ENCODE peak calls at places on chromosomes 11 and 22, in eight cellular contexts. D is amniotic stem cell; T is NCI-H446; C is left ventricle myocardium inferior; B is anterior cingulate cortex; K is stimulated activated CD4-positive, alpha-beta T cell treated with anti-CD3 and anti-CD28 coated beads, Interleukin-2, amount 100 ng/mL, for 24 hours; E is effector memory CD4-positive, alpha-beta T cell; W is naive thymus-derived CD8-positive, alpha-beta T cell. P is an unnamed sample.

GRCh38 chr11:96366024-96366423 is 23.0 kb upstream of the MAML2 start:
- DNase-seq in D (no peak), T (no peak), C (no peak), B (no peak), K (no peak), E (no peak), W (no peak), P (no peak)

GRCh38 chr11:64559351-64560138 is 31.5 kb upstream of the SLC22A12 start:
- DNase-seq in D (no peak), T (no peak), C (no peak), B (no peak), K (no peak), E (no peak), W (no peak), P (no peak)

GRCh38 chr22:47618611-47619010 is 856.2 kb downstream of the TBC1D22A start:
- DNase-seq in D (no peak), T (no peak), C (no peak), B (no peak), K (no peak), E (no peak), W (no peak), P (no peak)

GRCh38 chr11:67167086-67167485 is 48.0 kb downstream of the KDM2A start:
- DNase-seq in D (no peak), T (no peak), C (no peak), B (no peak), K (no peak), E (no peak), W (no peak), P (no peak)

GRCh38 chr11:111796696-111797095 is 30.5 kb upstream of the PPP2R1B start:
- DNase-seq in D (no peak), T (peak), C (no peak), B (no peak), K (no peak), E (no peak), W (no peak), P (no peak)

GRCh38 chr11:125020342-125020741 is 42.8 kb upstream of the SLC37A2 start:
- DNase-seq in D (no peak), T (no peak), C (no peak), B (no peak), K (no peak), E (no peak), W (no peak), P (no peak)

GRCh38 chr11:125192194-125192593 is 27.6 kb downstream of the PKNOX2 start:
- DNase-seq in D (no peak), T (no peak), C (no peak), B (no peak), K (no peak), E (no peak), W (no peak), P (no peak)

GRCh38 chr11:85736121-85736520 is 50.1 kb upstream of the CCDC89 start:
- DNase-seq in D (no peak), T (no peak), C (no peak), B (no peak), K (no peak), E (no peak), W (no peak), P (no peak)

GRCh38 chr11:134466909-134467567 is 55.0 kb upstream of the B3GAT1 start:
- DNase-seq in D (no peak), T (no peak), C (no peak), B (no peak), K (no peak), E (no peak), W (no peak), P (no peak)

GRCh38 chr11:134370526-134371435 is 39.0 kb downstream of the GLB1L2 start:
- DNase-seq in D (no peak), T (no peak), C (no peak), B (no peak), K (no peak), E (no peak), W (no peak), P (no peak)

GRCh38 chr11:6925636-6926207 is 504 bp upstream of the ZNF215 start:
- DNase-seq in D (no peak), T (no peak), C (no peak), B (no peak), K (no peak), E (no peak), W (no peak), P (no peak)

GRCh38 chr11:50412832-50413231 is 380.2 kb downstream of the OR4C45 start:
- DNase-seq in D (no peak), T (no peak), C (no peak), B (no peak), K (no peak), E (no peak), W (no peak), P (no peak)

GRCh38 chr11:14499178-14499559 is 442 bp downstream of the COPB1 start:
- DNase-seq in D (no peak), T (peak), C (peak), B (no peak), K (peak), E (peak), W (no peak), P (peak)

GRCh38 chr22:44634426-44635321 is 67.3 kb upstream of the PRR5 start:
- DNase-seq in D (no peak), T (no peak), C (no peak), B (no peak), K (no peak), E (no peak), W (no peak), P (no peak)

GRCh38 chr11:64564947-64565889 is 25.8 kb upstream of the SLC22A12 start:
- DNase-seq in D (no peak), T (no peak), C (no peak), B (no peak), K (no peak), E (no peak), W (no peak), P (no peak)

GRCh38 chr11:21511835-21512440 is 680.9 kb upstream of the ANO5 start:
- DNase-seq in D (no peak), T (peak), C (peak), B (peak), K (peak), E (no peak), W (no peak), P (peak)

GRCh38 chr22:39991164-39991860 is 3.4 kb upstream of the FAM83F start:
- DNase-seq in D (no peak), T (no peak), C (no peak), B (no peak), K (no peak), E (no peak), W (no peak), P (no peak)

GRCh38 chr11:82986491-82986890 is 85.0 kb downstream of the DDIAS start:
- DNase-seq in D (no peak), T (no peak), C (no peak), B (no peak), K (no peak), E (no peak), W (no peak), P (no peak)

GRCh38 chr11:70788247-70789022 is 390.1 kb downstream of the CTTN start:
- DNase-seq in D (peak), T (no peak), C (no peak), B (no peak), K (no peak), E (no peak), W (no peak), P (no peak)

GRCh38 chr11:64762916-64763803 is 3.4 kb upstream of the PYGM start:
- DNase-seq in D (no peak), T (no peak), C (no peak), B (no peak), K (no peak), E (no peak), W (no peak), P (peak)

GRCh38 chr11:108618529-108618928 is 25.0 kb upstream of the EXPH5 start:
- DNase-seq in D (no peak), T (no peak), C (no peak), B (no peak), K (no peak), E (no peak), W (no peak), P (no peak)

GRCh38 chr11:129766858-129767604 is 48.6 kb upstream of the TMEM45B start:
- DNase-seq in D (no peak), T (peak), C (no peak), B (no peak), K (peak), E (no peak), W (peak), P (no peak)

GRCh38 chr11:26326793-26327400 is 5.0 kb upstream of the ANO3 start:
- DNase-seq in D (no peak), T (no peak), C (no peak), B (no peak), K (no peak), E (no peak), W (no peak), P (no peak)

GRCh38 chr11:120339394-120339890 is 3.2 kb downstream of the ARHGEF12 start:
- DNase-seq in D (no peak), T (no peak), C (no peak), B (no peak), K (no peak), E (no peak), W (no peak), P (peak)

GRCh38 chr11:85137597-85137996 is 489.5 kb downstream of the DLG2 start:
- DNase-seq in D (no peak), T (no peak), C (no peak), B (no peak), K (no peak), E (no peak), W (no peak), P (no peak)

GRCh38 chr11:69328231-69328630 is 34.3 kb downstream of the MYEOV start:
- DNase-seq in D (no peak), T (no peak), C (no peak), B (no peak), K (no peak), E (no peak), W (peak), P (no peak)

GRCh38 chr11:200224-201003 is 6.8 kb downstream of the BET1L start:
- DNase-seq in D (no peak), T (no peak), C (no peak), B (no peak), K (no peak), E (no peak), W (peak), P (no peak)

GRCh38 chr11:112086422-112087191 is at the start of the genes SDHD and TIMM8B:
- DNase-seq in D (peak), T (peak), C (peak), B (peak), K (peak), E (peak), W (peak), P (peak)

GRCh38 chr11:63537293-63538101 is 889 bp downstream of the PLAAT4 start:
- DNase-seq in D (no peak), T (peak), C (peak), B (peak), K (peak), E (no peak), W (peak), P (peak)

GRCh38 chr11:71381781-71382505 is 66.2 kb downstream of the DHCR7 start:
- DNase-seq in D (no peak), T (no peak), C (no peak), B (no peak), K (no peak), E (no peak), W (no peak), P (no peak)

GRCh38 chr11:87265132-87265531 is 227.4 kb downstream of the TMEM135 start:
- DNase-seq in D (no peak), T (no peak), C (no peak), B (no peak), K (no peak), E (no peak), W (no peak), P (no peak)

GRCh38 chr11:107711861-107712260 is at the start of gene SLN:
- DNase-seq in D (no peak), T (no peak), C (no peak), B (no peak), K (no peak), E (no peak), W (no peak), P (no peak)

GRCh38 chr11:30453705-30454104 is 130.8 kb downstream of the ARL14EP start:
- DNase-seq in D (no peak), T (no peak), C (no peak), B (no peak), K (no peak), E (no peak), W (no peak), P (no peak)

GRCh38 chr11:9914064-9914463 is 250.2 kb downstream of the SWAP70 start:
- DNase-seq in D (no peak), T (no peak), C (no peak), B (no peak), K (no peak), E (no peak), W (no peak), P (no peak)

GRCh38 chr11:81005595-81005994 is 1564.8 kb upstream of the TENM4 start:
- DNase-seq in D (no peak), T (no peak), C (no peak), B (no peak), K (no peak), E (no peak), W (no peak), P (no peak)

GRCh38 chr22:44297662-44298061 is 15.1 kb downstream of the SHISAL1 start:
- DNase-seq in D (no peak), T (no peak), C (no peak), B (no peak), K (no peak), E (no peak), W (no peak), P (no peak)

GRCh38 chr11:123054301-123055065 is 7.5 kb downstream of the HSPA8 start:
- DNase-seq in D (peak), T (peak), C (no peak), B (no peak), K (peak), E (no peak), W (peak), P (no peak)

P was measured in heart left ventricle.